ENCODE peak calls at places on chromosomes 7 and 10, in nine cellular contexts. N is cardiac muscle cell, X is neural crest cell, P is upper lobe of right lung, S is GM23338, C is psoas muscle, E is progenitor cell of endocrine pancreas, U is AG09319, Q is endothelial cell. B is an unnamed sample.

GRCh38 chr7:19107392-19108147 is 9.9 kb downstream of the TWIST1 start:
- DNase-seq in Q (peak; percentile 42), S (peak; percentile 73), X (no peak), C (peak; percentile 13), E (no peak), P (no peak), N (peak; percentile 68), U (no peak), B (peak; percentile 50)

GRCh38 chr10:1609038-1609411 is 128.3 kb downstream of the ADARB2 start:
- DNase-seq in E (no peak), P (no peak), U (no peak), X (peak; percentile 9), N (no peak), S (no peak), C (no peak), Q (no peak), B (no peak)

GRCh38 chr10:50222199-50222598 is 29.1 kb downstream of the ASAH2 start:
- DNase-seq in N (no peak), S (no peak), X (no peak), Q (no peak), U (no peak), P (no peak), E (no peak), C (no peak), B (no peak)

GRCh38 chr7:137989127-137989526 is 12.8 kb downstream of the CREB3L2 start:
- DNase-seq in U (no peak), E (no peak), S (no peak), N (no peak), X (no peak), C (no peak), P (no peak), Q (no peak), B (no peak)

GRCh38 chr7:129911790-129912189 is 41.0 kb downstream of the UBE2H start:
- DNase-seq in X (no peak), C (no peak), U (no peak), Q (no peak), P (no peak), S (no peak), E (no peak), N (no peak), B (no peak)

GRCh38 chr7:67913604-67914003 is 917.0 kb downstream of the TYW1 start:
- DNase-seq in E (no peak), P (no peak), N (no peak), S (no peak), C (no peak), U (no peak), X (no peak), Q (no peak), B (no peak)

GRCh38 chr7:146232604-146233003 is 116.0 kb downstream of the CNTNAP2 start:
- DNase-seq in U (no peak), C (no peak), Q (no peak), S (no peak), X (no peak), E (no peak), P (no peak), N (no peak), B (no peak)

GRCh38 chr10:106481598-106481997 is 682.9 kb downstream of the SORCS1 start:
- DNase-seq in N (no peak), E (no peak), Q (no peak), U (no peak), X (no peak), S (no peak), C (no peak), P (no peak), B (no peak)

GRCh38 chr7:139011373-139011772 is 24.5 kb downstream of the ZC3HAV1L start:
- DNase-seq in Q (no peak), C (no peak), S (no peak), X (no peak), P (no peak), U (no peak), E (no peak), N (no peak), B (no peak)

GRCh38 chr7:5428470-5429252 is 5.0 kb upstream of the TNRC18 start:
- DNase-seq in E (peak; percentile 23), N (peak; percentile 52), P (peak; percentile 79), U (peak; percentile 75), C (peak; percentile 77), S (peak; percentile 39), X (no peak), Q (peak; percentile 38), B (peak; percentile 47)

GRCh38 chr10:71205468-71205867 is 6.9 kb upstream of the UNC5B start:
- DNase-seq in N (no peak), U (no peak), C (no peak), E (no peak), X (no peak), S (no peak), P (no peak), Q (no peak), B (no peak)

GRCh38 chr10:62000037-62000603 is 98.6 kb downstream of the ARID5B start:
- DNase-seq in P (no peak), Q (no peak), U (no peak), S (no peak), E (no peak), N (no peak), C (no peak), X (no peak), B (no peak)

GRCh38 chr10:86327954-86328705 is 38.5 kb downstream of the GRID1 start:
- DNase-seq in P (no peak), E (no peak), U (no peak), X (no peak), N (no peak), C (no peak), Q (no peak), S (no peak), B (no peak)

GRCh38 chr7:24378871-24379608 is 95.0 kb downstream of the NPY start:
- DNase-seq in N (no peak), U (no peak), C (no peak), Q (no peak), E (no peak), P (peak; percentile 68), X (no peak), S (no peak), B (no peak)

GRCh38 chr7:30080818-30081217 is 52.6 kb downstream of the PLEKHA8 start:
- DNase-seq in S (peak; percentile 44), Q (no peak), N (no peak), C (no peak), E (no peak), P (no peak), X (no peak), U (no peak), B (no peak)

GRCh38 chr10:44801383-44802327 is 109.5 kb upstream of the TMEM72 start:
- DNase-seq in E (no peak), Q (no peak), U (peak; percentile 92), C (peak; percentile 61), X (no peak), N (peak; percentile 56), S (no peak), P (peak; percentile 91), B (no peak)

GRCh38 chr10:119652361-119652760 is 1.2 kb downstream of the BAG3 start:
- DNase-seq in P (no peak), S (no peak), Q (no peak), X (no peak), N (peak; percentile 28), C (no peak), U (peak; percentile 44), E (no peak), B (no peak)

GRCh38 chr10:31836569-31837406 is 91.8 kb downstream of the ARHGAP12 start:
- DNase-seq in S (peak; percentile 87), C (no peak), P (no peak), X (no peak), Q (peak; percentile 31), N (peak; percentile 45), E (no peak), U (no peak), B (peak; percentile 8)

GRCh38 chr7:100642534-100642907 is 1.2 kb upstream of the TFR2 start:
- DNase-seq in N (no peak), C (no peak), E (no peak), Q (no peak), X (no peak), U (no peak), P (no peak), S (peak; percentile 90), B (peak; percentile 27)

GRCh38 chr7:105480931-105481330 is 41.1 kb downstream of the PUS7 start:
- DNase-seq in P (no peak), N (no peak), C (no peak), X (no peak), E (no peak), Q (no peak), S (no peak), U (no peak), B (no peak)

DNA sequence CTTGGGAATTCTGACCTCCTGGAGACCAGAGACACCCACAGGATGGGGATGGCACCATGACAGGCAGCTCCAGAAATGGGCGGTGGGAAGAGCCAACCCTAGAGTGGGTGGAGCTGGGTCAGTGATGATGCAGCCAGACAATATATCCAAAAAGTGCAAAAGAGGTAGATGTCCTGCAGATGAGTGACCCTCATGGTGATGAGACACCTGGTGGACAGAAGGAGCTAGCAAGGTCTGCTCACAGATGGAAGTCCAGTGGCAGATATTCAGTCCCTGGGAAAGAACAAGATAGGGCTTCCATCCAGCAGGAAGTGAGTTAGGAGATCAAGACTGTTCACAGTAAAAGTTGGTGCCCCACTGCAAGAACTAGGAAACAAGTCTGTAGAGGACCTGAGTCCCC is 19.2 kb upstream of the GRB10 start:
- DNase-seq in Q (no peak), C (no peak), E (no peak), P (no peak), S (no peak), U (no peak), N (no peak), X (no peak), B (no peak)
- TF ChIP-seq CTCF in Q (no peak), C (no peak), E (no peak), P (no peak), S (peak; percentile 43), U (no peak), N (no peak), X (no peak), B (no peak)

GRCh38 chr10:53209941-53210611 is 437.5 kb upstream of the MBL2 start:
- DNase-seq in X (no peak), N (peak; percentile 37), P (no peak), Q (no peak), E (no peak), S (peak; percentile 75), U (no peak), C (no peak), B (no peak)
- TF ChIP-seq CTCF in X (peak; percentile 69), N (no peak), P (no peak), Q (no peak), E (peak; percentile 66), S (no peak), U (no peak), C (peak; percentile 5), B (peak; percentile 56)

DNA sequence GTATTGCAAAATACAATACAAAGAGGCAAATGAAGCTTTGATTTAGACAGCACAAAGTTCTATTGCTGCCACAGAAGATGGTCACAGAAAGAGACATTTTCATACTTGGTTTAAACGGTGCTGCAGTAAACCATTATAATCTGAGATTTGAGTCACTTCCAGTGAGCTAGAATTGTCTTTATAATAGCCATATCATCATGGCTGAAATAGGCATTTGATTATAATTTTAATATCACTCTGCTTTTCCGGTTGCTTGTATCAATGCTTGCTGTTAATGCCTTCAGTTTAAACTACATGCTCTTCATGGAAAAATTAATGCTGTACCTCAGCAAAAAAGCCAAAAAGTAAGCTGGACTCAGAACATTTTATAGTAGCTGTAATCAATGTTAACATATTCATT is 48.5 kb downstream of the CPEB3 start:
- DNase-seq in U (no peak), C (no peak), E (no peak), P (no peak), X (no peak), S (no peak), N (no peak), Q (no peak), B (no peak)
- TF ChIP-seq CTCF in U (no peak), C (no peak), E (no peak), P (no peak), X (no peak), S (no peak), N (no peak), Q (no peak), B (no peak)

GRCh38 chr7:7969306-7970112 is 913 bp downstream of the GLCCI1 start:
- DNase-seq in U (no peak), N (peak; percentile 67), X (peak; percentile 21), Q (peak; percentile 29), C (peak; percentile 20), E (peak; percentile 22), S (peak; percentile 54), P (peak; percentile 79), B (peak; percentile 51)
- TF ChIP-seq CTCF in U (no peak), N (no peak), X (peak; percentile 33), Q (no peak), C (no peak), E (peak; percentile 34), S (peak; percentile 3), P (peak; percentile 15), B (no peak)